ENCODE peak calls at places on chromosomes 4 and X, in six cellular contexts. F is lower leg skin, C is PC-9, H is vagina, P is endodermal cell, I is A549. V is an unnamed sample.

GRCh38 chr4:66355328-66355727 is 685.0 kb upstream of the EPHA5 start:
- DNase-seq in F (no peak), C (no peak), H (no peak), P (no peak), I (no peak), V (no peak)

GRCh38 chr4:183552274-183553146 is 47.7 kb downstream of the ING2 start:
- DNase-seq in F (peak), C (no peak), H (no peak), P (peak), I (no peak), V (no peak)

GRCh38 chrX:68292471-68292870 is 140.8 kb downstream of the OPHN1 start:
- DNase-seq in F (no peak), C (no peak), H (no peak), P (peak), I (no peak), V (no peak)

GRCh38 chr4:154208424-154208823 is 283.2 kb downstream of the DCHS2 start:
- DNase-seq in F (no peak), C (no peak), H (no peak), P (peak), I (no peak), V (no peak)

GRCh38 chrX:19121898-19122640 is at the start of gene ADGRG2:
- DNase-seq in F (no peak), C (peak), H (no peak), P (peak), I (peak), V (no peak)

GRCh38 chr4:77073106-77073858 is 2.5 kb downstream of the CCNI start:
- DNase-seq in F (no peak), C (no peak), H (no peak), P (no peak), I (no peak), V (no peak)

GRCh38 chr4:147425019-147425418 is 55.9 kb upstream of the EDNRA start:
- DNase-seq in F (no peak), C (no peak), H (no peak), P (no peak), I (no peak), V (no peak)

GRCh38 chr4:31360786-31361185 is 640.6 kb downstream of the PCDH7 start:
- DNase-seq in F (no peak), C (no peak), H (no peak), P (no peak), I (no peak), V (no peak)

GRCh38 chrX:140477987-140478386 is 26.9 kb downstream of the SOX3 start:
- DNase-seq in F (no peak), C (no peak), H (no peak), P (peak), I (no peak), V (no peak)

GRCh38 chrX:13165747-13166146 is 121.3 kb upstream of the FAM9C start:
- DNase-seq in F (no peak), C (no peak), H (no peak), P (no peak), I (no peak), V (no peak)

GRCh38 chrX:114267127-114267526 is 316.8 kb upstream of the HTR2C start:
- DNase-seq in F (no peak), C (no peak), H (no peak), P (no peak), I (no peak), V (no peak)

GRCh38 chr4:157221895-157222763 is 1.6 kb downstream of the GRIA2 start:
- DNase-seq in F (peak), C (no peak), H (no peak), P (peak), I (no peak), V (no peak)

GRCh38 chr4:829761-830655 is 4.1 kb upstream of the CPLX1 start:
- DNase-seq in F (no peak), C (no peak), H (no peak), P (peak), I (no peak), V (no peak)

GRCh38 chr4:114879916-114880315 is 233.5 kb downstream of the NDST4 start:
- DNase-seq in F (no peak), C (no peak), H (no peak), P (no peak), I (no peak), V (no peak)

GRCh38 chr4:954211-955020 is 19.0 kb downstream of the DGKQ start:
- DNase-seq in F (peak), C (no peak), H (no peak), P (no peak), I (no peak), V (no peak)

GRCh38 chrX:75365243-75365975 is 91.5 kb downstream of the UPRT start:
- DNase-seq in F (no peak), C (no peak), H (no peak), P (no peak), I (no peak), V (no peak)

GRCh38 chr4:98232202-98232601 is 29.0 kb upstream of the RAP1GDS1 start:
- DNase-seq in F (no peak), C (no peak), H (no peak), P (no peak), I (no peak), V (no peak)

GRCh38 chr4:185672618-185673017 is 137.3 kb upstream of the PDLIM3 start:
- DNase-seq in F (no peak), C (no peak), H (no peak), P (no peak), I (no peak), V (no peak)

GRCh38 chr4:122364700-122365404 is 14.0 kb upstream of the ADAD1 start:
- DNase-seq in F (no peak), C (no peak), H (no peak), P (peak), I (no peak), V (no peak)

GRCh38 chrX:115642895-115643530 is 82.0 kb downstream of the PLS3 start:
- DNase-seq in F (no peak), C (peak), H (no peak), P (peak), I (peak), V (no peak)

GRCh38 chr4:6771229-6771671 is 11.3 kb upstream of the KIAA0232 start:
- DNase-seq in F (no peak), C (peak), H (no peak), P (no peak), I (no peak), V (no peak)

GRCh38 chr4:125389713-125390112 is 75.0 kb downstream of the FAT4 start:
- DNase-seq in F (no peak), C (peak), H (no peak), P (no peak), I (no peak), V (no peak)

GRCh38 chr4:38803833-38804653 is 548 bp downstream of the TLR1 start:
- DNase-seq in F (no peak), C (no peak), H (no peak), P (no peak), I (no peak), V (no peak)

GRCh38 chrX:137215467-137215866 is 181.7 kb upstream of the GPR101 start:
- DNase-seq in F (no peak), C (no peak), H (no peak), P (no peak), I (no peak), V (no peak)

GRCh38 chrX:13270360-13270759 is 49.5 kb downstream of the ATXN3L start:
- DNase-seq in F (no peak), C (no peak), H (no peak), P (no peak), I (no peak), V (no peak)

GRCh38 chr4:129929052-129929451 is 833.1 kb downstream of the C4orf33 start:
- DNase-seq in F (no peak), C (no peak), H (no peak), P (peak), I (no peak), V (no peak)

GRCh38 chr4:8616831-8617230 is 24.3 kb downstream of the CPZ start:
- DNase-seq in F (no peak), C (no peak), H (no peak), P (no peak), I (no peak), V (no peak)

GRCh38 chrX:153476628-153477027 is 6.3 kb upstream of the HAUS7 start:
- DNase-seq in F (no peak), C (no peak), H (no peak), P (no peak), I (no peak), V (no peak)

GRCh38 chrX:3129256-3129655 is 88.0 kb downstream of the ARSF start:
- DNase-seq in F (no peak), C (no peak), H (no peak), P (no peak), I (no peak), V (no peak)

GRCh38 chr4:118981839-118982381 is 93.3 kb downstream of the SYNPO2 start:
- DNase-seq in F (no peak), C (peak), H (no peak), P (peak), I (peak), V (peak)

GRCh38 chr4:13547563-13548041 is 3.3 kb upstream of the NKX3-2 start:
- DNase-seq in F (no peak), C (no peak), H (no peak), P (peak), I (no peak), V (no peak)

GRCh38 chrX:20593836-20594235 is 327.1 kb upstream of the RPS6KA3 start:
- DNase-seq in F (no peak), C (no peak), H (no peak), P (no peak), I (no peak), V (no peak)

GRCh38 chrX:20596856-20597255 is 330.1 kb upstream of the RPS6KA3 start:
- DNase-seq in F (no peak), C (no peak), H (no peak), P (no peak), I (no peak), V (no peak)

GRCh38 chrX:20595928-20596550 is 329.3 kb upstream of the RPS6KA3 start:
- DNase-seq in F (no peak), C (no peak), H (no peak), P (no peak), I (no peak), V (no peak)

GRCh38 chrX:20593402-20593801 is 326.7 kb upstream of the RPS6KA3 start:
- DNase-seq in F (no peak), C (no peak), H (no peak), P (no peak), I (no peak), V (no peak)

DNA sequence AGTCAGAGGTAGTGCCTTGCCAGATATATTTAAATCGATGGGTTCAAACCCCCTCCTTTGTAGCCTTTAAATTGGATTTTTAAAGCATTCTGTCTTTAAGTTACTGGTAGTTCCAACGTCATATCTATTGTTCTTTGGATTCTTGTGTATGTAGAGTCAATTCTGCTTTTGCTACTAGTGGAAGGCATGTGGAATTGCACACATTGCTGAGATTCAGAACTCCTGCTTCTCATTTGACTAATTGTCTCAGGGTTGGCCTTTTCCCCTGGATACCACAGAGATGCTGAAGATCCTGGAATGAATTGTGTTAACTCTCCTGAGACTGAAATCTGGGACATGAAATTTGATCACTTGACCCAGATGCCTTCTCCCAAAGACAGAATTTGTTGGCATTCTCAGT is 328.3 kb upstream of the RPS6KA3 start:
- DNase-seq in F (no peak), C (no peak), H (no peak), P (no peak), I (no peak), V (no peak)
- TF ChIP-seq CTCF in F (no peak), C (peak), H (no peak), P (peak), I (no peak), V (no peak)

DNA sequence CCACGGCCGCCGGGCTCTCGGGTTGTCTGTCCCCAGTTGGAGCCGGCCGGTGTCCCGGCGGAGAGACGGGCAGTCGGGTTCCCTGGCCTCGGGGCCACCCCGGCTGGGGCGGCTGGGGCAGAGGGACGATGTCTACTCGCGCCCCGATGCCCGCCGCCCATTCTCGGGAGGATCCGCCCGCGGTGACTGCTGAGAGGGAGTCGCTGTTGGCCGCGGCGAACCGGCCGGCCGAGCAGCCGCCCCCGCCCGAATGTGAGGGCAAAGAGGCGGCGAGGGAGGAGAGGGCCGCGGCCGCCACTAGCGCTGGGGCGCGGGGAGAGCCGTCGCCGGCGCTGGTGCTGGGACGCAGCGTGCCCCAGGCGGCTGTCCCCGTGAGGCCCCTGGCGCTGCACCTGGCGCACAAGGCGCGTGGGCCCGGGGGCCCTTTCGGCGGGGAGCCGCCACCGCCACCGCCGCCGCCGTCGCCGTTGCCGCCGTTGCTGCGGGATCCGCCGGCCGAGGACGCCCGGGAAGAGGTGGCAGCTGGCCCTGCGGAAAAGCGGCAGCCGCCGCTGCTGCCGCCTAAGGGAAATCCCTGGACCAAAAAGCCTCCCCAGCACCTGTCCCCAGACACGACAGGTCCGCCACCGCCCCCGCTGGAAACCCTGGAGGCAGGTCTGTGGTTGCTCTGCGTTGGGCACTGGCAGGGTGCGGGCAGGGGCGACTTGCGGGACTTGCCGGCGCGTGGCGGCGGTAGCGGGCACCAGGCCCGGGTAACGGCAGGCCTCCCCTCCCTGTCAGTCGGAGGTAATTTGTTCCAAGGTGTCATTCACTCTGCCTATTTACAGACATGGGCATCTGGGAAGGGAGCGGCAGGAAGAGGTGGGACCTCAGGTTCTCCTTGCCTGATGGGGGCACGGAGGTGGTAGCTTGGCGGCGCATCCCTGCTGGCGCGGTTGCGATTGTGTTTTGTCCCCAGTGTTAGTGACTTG is 739 bp downstream of the LARP1B start:
- DNase-seq in F (peak), C (peak), H (peak), P (peak), I (peak), V (peak)
- TF ChIP-seq CTCF in F (no peak), C (no peak), H (no peak), P (peak), I (no peak), V (no peak)

GRCh38 chr4:88526221-88526815 is 2.7 kb upstream of the PYURF start:
- DNase-seq in F (no peak), C (peak), H (no peak), P (no peak), I (no peak), V (no peak)

GRCh38 chr4:88533088-88533790 is 9.7 kb upstream of the PYURF start:
- DNase-seq in F (no peak), C (no peak), H (no peak), P (peak), I (no peak), V (no peak)

GRCh38 chr4:88527787-88528186 is 4.2 kb upstream of the PYURF start:
- DNase-seq in F (no peak), C (no peak), H (no peak), P (no peak), I (no peak), V (no peak)

GRCh38 chr4:88531549-88531948 is 8.0 kb upstream of the PYURF start:
- DNase-seq in F (no peak), C (no peak), H (no peak), P (no peak), I (no peak), V (no peak)

GRCh38 chr4:88528861-88529260 is 5.3 kb upstream of the PYURF start:
- DNase-seq in F (no peak), C (no peak), H (no peak), P (no peak), I (no peak), V (no peak)
- TF ChIP-seq CTCF in F (no peak), C (peak), H (no peak), P (no peak), I (peak), V (no peak)

GRCh38 chr4:1994935-1995334 is 13.8 kb downstream of the NELFA start:
- DNase-seq in F (no peak), C (no peak), H (no peak), P (no peak), I (no peak), V (no peak)

GRCh38 chr4:1992468-1993168 is 16.2 kb downstream of the NELFA start:
- DNase-seq in F (peak), C (no peak), H (no peak), P (peak), I (no peak), V (no peak)

GRCh38 chr4:1991087-1991486 is 17.7 kb downstream of the NELFA start:
- DNase-seq in F (peak), C (no peak), H (no peak), P (no peak), I (no peak), V (no peak)

GRCh38 chr4:1991596-1992434 is 17.0 kb downstream of the NELFA start:
- DNase-seq in F (peak), C (no peak), H (no peak), P (no peak), I (no peak), V (no peak)

GRCh38 chr4:1993169-1993516 is 15.6 kb downstream of the NELFA start:
- DNase-seq in F (peak), C (no peak), H (no peak), P (no peak), I (no peak), V (no peak)
- TF ChIP-seq CTCF in F (no peak), C (no peak), H (no peak), P (no peak), I (no peak), V (no peak)

GRCh38 chr4:108272046-108272445 is 103.3 kb upstream of the LEF1 start:
- DNase-seq in F (no peak), C (no peak), H (no peak), P (no peak), I (no peak), V (no peak)
- TF ChIP-seq CTCF in F (no peak), C (no peak), H (no peak), P (no peak), I (no peak), V (no peak)

DNA sequence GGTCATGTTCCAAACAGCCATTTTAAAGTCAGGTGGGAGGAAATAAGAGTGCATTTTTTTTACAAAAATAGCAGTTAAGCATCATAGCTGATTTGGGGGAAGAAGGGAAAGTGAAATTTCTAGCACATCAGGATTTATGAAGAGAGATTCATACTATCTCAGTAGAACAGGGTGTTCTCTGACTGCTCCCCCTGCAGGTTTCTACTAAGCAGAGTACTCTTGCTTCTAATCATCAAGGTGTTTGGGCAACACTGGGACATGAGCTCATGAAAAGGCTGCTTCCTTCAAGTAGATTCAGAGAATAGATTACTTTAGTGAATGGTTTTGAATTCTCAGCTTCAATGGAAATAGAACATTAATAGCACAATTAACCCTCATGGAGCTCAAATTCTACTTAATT is 591.4 kb upstream of the PCDH10 start:
- DNase-seq in F (no peak), C (no peak), H (no peak), P (no peak), I (no peak), V (no peak)
- TF ChIP-seq CTCF in F (no peak), C (no peak), H (no peak), P (peak), I (no peak), V (no peak)

DNA sequence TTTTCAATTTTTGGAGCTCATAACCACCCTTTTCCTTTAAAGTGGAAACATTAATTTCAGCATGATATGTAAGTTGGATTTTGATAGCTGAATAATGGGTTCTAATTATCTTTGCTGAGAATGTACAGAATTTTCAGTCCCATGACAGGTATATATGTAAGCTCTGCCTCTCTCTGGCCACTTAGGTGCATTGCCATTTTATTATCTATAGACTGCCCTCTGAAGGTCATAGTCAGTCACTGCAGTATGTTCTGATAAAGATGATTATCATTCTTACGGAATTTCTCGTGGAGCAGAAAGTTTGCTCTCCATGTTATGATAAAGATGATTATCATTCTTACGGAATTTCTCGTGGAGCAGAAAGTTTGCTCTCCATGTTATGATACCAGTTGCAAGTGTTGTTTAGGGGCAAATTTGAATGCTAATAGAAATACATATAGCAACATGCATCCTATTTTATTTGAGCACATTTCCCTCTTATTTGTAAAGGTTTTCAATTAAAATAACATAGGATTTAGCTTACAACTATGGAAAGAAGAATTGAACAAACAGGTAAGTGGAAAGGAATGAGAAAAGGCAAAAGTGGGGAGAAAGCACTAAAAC is 10.4 kb downstream of the AFP start:
- DNase-seq in F (no peak), C (no peak), H (no peak), P (no peak), I (peak), V (no peak)
- TF ChIP-seq CTCF in F (no peak), C (peak), H (no peak), P (peak), I (peak), V (no peak)

GRCh38 chrX:40496728-40497127 is 84.0 kb upstream of the ATP6AP2 start:
- DNase-seq in F (no peak), C (no peak), H (no peak), P (peak), I (no peak), V (no peak)
- TF ChIP-seq CTCF in F (no peak), C (no peak), H (no peak), P (peak), I (no peak), V (no peak)

GRCh38 chrX:135112096-135112729 is 8.1 kb downstream of the ETDB start:
- DNase-seq in F (peak), C (no peak), H (no peak), P (peak), I (peak), V (no peak)
- TF ChIP-seq CTCF in F (no peak), C (peak), H (no peak), P (peak), I (peak), V (no peak)